ENCODE peak calls at places on chromosomes 2 and 18, in four cellular contexts. O, P, M and E are unnamed samples.

GRCh38 chr18:3791258-3791657 is 341.3 kb downstream of the TGIF1 start:
- DNase-seq in O (no peak), P (no peak), M (no peak), E (no peak)

GRCh38 chr2:173076557-173077345 is 1.1 kb downstream of the MAP3K20 start:
- DNase-seq in O (no peak), P (peak), M (peak), E (peak)

GRCh38 chr18:73739098-73739497 is 408.5 kb downstream of the FBXO15 start:
- DNase-seq in O (no peak), P (no peak), M (peak), E (no peak)

GRCh38 chr18:26464128-26465011 is 84.0 kb downstream of the KCTD1 start:
- DNase-seq in O (no peak), P (no peak), M (no peak), E (no peak)

GRCh38 chr2:9273496-9273895 is 66.9 kb downstream of the ASAP2 start:
- DNase-seq in O (no peak), P (no peak), M (no peak), E (no peak)

GRCh38 chr18:1732143-1732542 is 827.5 kb downstream of the ADCYAP1 start:
- DNase-seq in O (no peak), P (no peak), M (no peak), E (no peak)

GRCh38 chr2:196278491-196278911 is 107.1 kb upstream of the STK17B start:
- DNase-seq in O (no peak), P (no peak), M (no peak), E (no peak)

GRCh38 chr2:122358729-122359128 is 603.3 kb downstream of the TSN start:
- DNase-seq in O (no peak), P (no peak), M (no peak), E (no peak)

GRCh38 chr2:232852676-232853075 is 17.4 kb upstream of the SNORC start:
- DNase-seq in O (no peak), P (no peak), M (no peak), E (no peak)

GRCh38 chr2:112451317-112451716 is 17.9 kb upstream of the RGPD8 start:
- DNase-seq in O (no peak), P (no peak), M (no peak), E (no peak)

GRCh38 chr2:159760321-159760720 is 37.7 kb downstream of the CD302 start:
- DNase-seq in O (no peak), P (no peak), M (no peak), E (no peak)

GRCh38 chr2:42089340-42089925 is 41.6 kb downstream of the PKDCC start:
- DNase-seq in O (peak), P (peak), M (peak), E (no peak)

GRCh38 chr2:75130171-75130570 is 69.1 kb downstream of the TACR1 start:
- DNase-seq in O (no peak), P (no peak), M (no peak), E (no peak)

GRCh38 chr2:101501443-101501842 is 26.5 kb upstream of the RFX8 start:
- DNase-seq in O (no peak), P (no peak), M (no peak), E (no peak)

GRCh38 chr18:69217271-69217670 is 183.4 kb upstream of the DOK6 start:
- DNase-seq in O (no peak), P (no peak), M (no peak), E (no peak)

GRCh38 chr18:40250218-40250617 is 1704.8 kb upstream of the PIK3C3 start:
- DNase-seq in O (no peak), P (no peak), M (no peak), E (no peak)

GRCh38 chr18:46646468-46646867 is 10.6 kb downstream of the LOXHD1 start:
- DNase-seq in O (no peak), P (no peak), M (no peak), E (no peak)

GRCh38 chr18:75003764-75004690 is 204.9 kb downstream of the PTGR3 start:
- DNase-seq in O (no peak), P (no peak), M (no peak), E (no peak)

GRCh38 chr2:203869610-203870042 is 2.1 kb downstream of the CTLA4 start:
- DNase-seq in O (no peak), P (no peak), M (no peak), E (no peak)

GRCh38 chr2:134771313-134771801 is 52.6 kb upstream of the TMEM163 start:
- DNase-seq in O (no peak), P (no peak), M (no peak), E (no peak)

GRCh38 chr2:149464396-149464795 is 123.2 kb downstream of the MMADHC start:
- DNase-seq in O (no peak), P (no peak), M (no peak), E (no peak)

GRCh38 chr2:2719015-2719414 is 387.9 kb upstream of the MYT1L start:
- DNase-seq in O (no peak), P (no peak), M (no peak), E (no peak)

GRCh38 chr2:101440127-101440738 is 34.7 kb downstream of the RFX8 start:
- DNase-seq in O (no peak), P (peak), M (no peak), E (no peak)

GRCh38 chr2:54429055-54429454 is 27.1 kb upstream of the SPTBN1 start:
- DNase-seq in O (no peak), P (no peak), M (no peak), E (no peak)

GRCh38 chr2:70118798-70119454 is 31.6 kb downstream of the PCBP1 start:
- DNase-seq in O (no peak), P (peak), M (no peak), E (no peak)

GRCh38 chr2:25528173-25528572 is 145.2 kb downstream of the DTNB start:
- DNase-seq in O (no peak), P (no peak), M (peak), E (no peak)

GRCh38 chr18:6056171-6056932 is 161.0 kb upstream of the TMEM200C start:
- DNase-seq in O (no peak), P (no peak), M (no peak), E (no peak)

GRCh38 chr2:70935468-70936164 is at the start of gene ATP6V1B1:
- DNase-seq in O (no peak), P (no peak), M (no peak), E (no peak)

GRCh38 chr2:233928594-233929351 is 11.6 kb downstream of the TRPM8 start:
- DNase-seq in O (no peak), P (no peak), M (no peak), E (no peak)

GRCh38 chr2:233925402-233925801 is 8.2 kb downstream of the TRPM8 start:
- DNase-seq in O (no peak), P (no peak), M (no peak), E (no peak)

GRCh38 chr2:233934524-233934923 is 17.4 kb downstream of the TRPM8 start:
- DNase-seq in O (no peak), P (no peak), M (no peak), E (no peak)

GRCh38 chr2:233926806-233927205 is 9.6 kb downstream of the TRPM8 start:
- DNase-seq in O (no peak), P (no peak), M (peak), E (peak)

GRCh38 chr2:233929352-233929843 is 12.2 kb downstream of the TRPM8 start:
- DNase-seq in O (no peak), P (no peak), M (no peak), E (no peak)
- H3K27ac ChIP-seq in O (no peak), P (no peak), M (no peak), E (no peak)

GRCh38 chr2:118706371-118706770 is 141.1 kb downstream of the EN1 start:
- DNase-seq in O (no peak), P (no peak), M (no peak), E (no peak)
- H3K27ac ChIP-seq in O (no peak), P (no peak), M (no peak), E (no peak)

GRCh38 chr2:45459860-45460259 is 151.2 kb downstream of the SRBD1 start:
- DNase-seq in O (no peak), P (no peak), M (no peak), E (no peak)

GRCh38 chr2:45460825-45461224 is 150.2 kb downstream of the SRBD1 start:
- DNase-seq in O (no peak), P (no peak), M (no peak), E (no peak)

GRCh38 chr2:45457211-45457945 is 153.7 kb downstream of the SRBD1 start:
- DNase-seq in O (no peak), P (no peak), M (no peak), E (no peak)

DNA sequence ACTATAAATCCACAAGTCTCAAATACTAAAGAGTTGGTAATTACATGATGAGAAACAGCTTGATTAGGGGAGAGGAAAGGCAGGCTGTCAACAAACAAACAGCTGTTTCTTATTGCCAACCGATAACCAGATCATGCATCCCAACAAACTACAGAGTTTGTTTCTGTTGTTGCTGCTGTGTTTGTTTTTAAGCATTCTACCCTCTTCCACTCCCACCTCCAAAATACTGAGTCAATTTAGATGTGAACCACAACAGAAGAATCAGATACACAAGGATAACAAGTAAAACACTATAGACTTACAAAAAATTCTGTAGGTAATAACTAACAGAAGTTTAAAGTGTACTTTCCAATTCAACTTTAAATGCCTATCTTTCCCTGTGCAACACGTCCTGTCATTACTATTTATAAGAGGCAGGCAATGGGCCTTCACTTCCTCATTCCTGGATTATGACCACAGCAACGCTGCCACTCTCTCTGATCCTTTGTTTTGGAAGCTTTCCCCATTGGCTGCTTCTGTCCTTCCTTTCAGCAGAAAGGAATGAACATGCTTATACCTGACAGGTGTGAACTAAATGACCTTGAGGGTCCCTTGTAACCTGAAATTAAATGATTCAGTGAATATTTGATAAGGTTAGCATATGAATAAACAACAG is 152.0 kb downstream of the SRBD1 start:
- DNase-seq in O (peak), P (no peak), M (peak), E (peak)
- H3K27ac ChIP-seq in O (peak), P (no peak), M (no peak), E (no peak)

GRCh38 chr18:22175326-22175725 is 5.9 kb downstream of the GATA6 start:
- DNase-seq in O (no peak), P (no peak), M (no peak), E (no peak)
- H3K27ac ChIP-seq in O (no peak), P (peak), M (no peak), E (no peak)

DNA sequence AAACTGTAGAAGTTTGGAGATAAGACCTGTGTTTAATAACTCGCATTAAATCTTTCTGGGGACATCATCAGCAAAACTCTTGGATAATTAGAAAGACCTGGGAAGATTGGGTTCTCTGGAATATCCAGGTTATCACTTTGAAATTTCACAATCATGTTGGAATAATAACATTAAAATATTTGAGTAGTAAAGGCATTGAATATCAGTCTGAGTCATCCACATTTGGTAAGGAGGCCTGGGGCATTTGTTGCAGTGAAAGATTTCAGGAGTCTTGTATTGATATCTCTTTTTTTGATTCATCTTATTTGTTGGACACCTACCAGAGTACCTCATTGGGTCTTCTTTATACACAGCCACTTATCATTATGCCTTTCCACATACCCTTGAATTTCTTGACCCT is 95.9 kb downstream of the EPB41L5 start:
- DNase-seq in O (no peak), P (no peak), M (peak), E (no peak)
- H3K27ac ChIP-seq in O (no peak), P (no peak), M (no peak), E (no peak)

GRCh38 chr2:19425419-19425818 is 67.0 kb upstream of the OSR1 start:
- DNase-seq in O (no peak), P (no peak), M (no peak), E (no peak)
- H3K27ac ChIP-seq in O (no peak), P (no peak), M (no peak), E (no peak)

DNA sequence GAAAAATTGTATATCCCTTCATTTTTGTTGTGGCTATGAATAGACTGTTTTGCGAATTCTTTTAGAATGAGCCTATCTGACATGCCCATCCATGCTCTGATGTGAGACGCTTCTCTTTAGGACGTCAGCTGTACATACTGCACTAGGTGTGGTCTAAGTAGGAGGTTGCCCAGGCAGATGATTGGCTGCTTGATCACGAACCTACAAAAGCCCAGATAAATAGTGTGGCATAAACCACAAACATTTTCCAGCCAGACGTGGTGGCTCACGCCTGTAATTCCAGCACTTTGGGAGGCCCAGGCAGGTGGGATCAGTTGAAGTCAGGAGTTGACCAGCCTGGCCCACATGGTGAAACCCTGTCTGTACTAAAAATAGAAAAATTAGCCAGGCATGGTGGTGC is 251.8 kb downstream of the AGAP1 start:
- DNase-seq in O (no peak), P (no peak), M (peak), E (no peak)
- H3K27ac ChIP-seq in O (no peak), P (no peak), M (peak), E (no peak)

DNA sequence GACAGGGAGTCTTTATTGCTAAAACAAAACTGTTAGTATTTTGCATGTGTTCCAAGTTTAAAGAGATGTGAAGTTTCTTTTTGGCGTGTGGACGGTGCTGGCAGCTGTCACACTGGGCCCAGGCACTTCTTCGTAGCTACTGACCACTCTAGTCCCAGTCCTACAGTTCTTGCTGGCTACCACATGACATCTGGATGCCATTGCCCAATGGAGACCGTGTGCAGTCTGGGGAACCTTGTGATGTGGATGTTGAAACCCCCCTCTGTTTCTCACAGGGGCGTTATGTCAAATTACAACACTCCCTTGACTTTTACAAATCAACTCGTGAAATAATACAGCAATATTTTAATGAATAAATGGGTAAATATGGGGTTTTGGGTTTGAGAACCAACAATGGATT is 1.1 kb downstream of the GPD2 start:
- DNase-seq in O (no peak), P (no peak), M (no peak), E (no peak)
- H3K27ac ChIP-seq in O (peak), P (no peak), M (peak), E (peak)